ENCODE peak calls at places on chromosomes 3 and 15, in seven cellular contexts. K, D, V, T, W, X and H are unnamed samples.
A peak's percentile ranks its signal among the peaks of the same experiment; 100 is the strongest.

GRCh38 chr3:160935413-160936095 is 169.6 kb downstream of the B3GALNT1 start:
- DNase-seq in D (no peak), T (no peak), X (no peak), V (no peak), W (no peak), K (no peak), H (no peak)

GRCh38 chr3:106168941-106169340 is 300.1 kb upstream of the CBLB start:
- DNase-seq in V (no peak), D (no peak), X (no peak), W (no peak), K (no peak), T (no peak), H (no peak)

GRCh38 chr15:41207687-41208448 is 22.7 kb downstream of the EXD1 start:
- DNase-seq in X (no peak), K (no peak), D (no peak), V (no peak), T (peak; percentile 29), W (no peak), H (no peak)

GRCh38 chr3:157174616-157175498 is 14.9 kb upstream of the CCNL1 start:
- DNase-seq in X (peak; percentile 100), V (peak; percentile 100), W (peak; percentile 99), T (peak; percentile 100), K (peak; percentile 99), D (peak; percentile 97), H (peak; percentile 100)

GRCh38 chr15:63500265-63501250 is 3.8 kb upstream of the USP3 start:
- DNase-seq in X (no peak), T (no peak), V (peak; percentile 53), W (peak; percentile 31), K (no peak), D (no peak), H (no peak)

GRCh38 chr3:57434041-57434440 is 110.1 kb downstream of the DNAH12 start:
- DNase-seq in D (no peak), W (no peak), K (no peak), V (peak; percentile 13), X (peak; percentile 79), T (peak; percentile 63), H (no peak)

GRCh38 chr15:52103217-52104207 is 9.1 kb downstream of the BCL2L10 start:
- DNase-seq in D (no peak), W (peak; percentile 47), X (no peak), T (peak; percentile 98), V (peak; percentile 31), K (peak; percentile 73), H (peak; percentile 94)

GRCh38 chr3:29764603-29765254 is 483.9 kb downstream of the RBMS3 start:
- DNase-seq in D (no peak), K (no peak), W (no peak), T (peak; percentile 87), X (no peak), V (no peak), H (peak; percentile 79)

GRCh38 chr3:81279481-81280273 is 481.8 kb downstream of the GBE1 start:
- DNase-seq in X (no peak), W (no peak), D (no peak), T (peak; percentile 28), V (no peak), K (no peak), H (no peak)

GRCh38 chr15:89903015-89903857 is 9.4 kb upstream of the AP3S2 start:
- DNase-seq in T (no peak), X (no peak), V (no peak), K (no peak), W (no peak), D (no peak), H (no peak)

GRCh38 chr3:123657578-123657977 is 72.7 kb upstream of the HACD2 start:
- DNase-seq in W (peak; percentile 35), T (peak; percentile 41), K (no peak), V (no peak), D (no peak), X (no peak), H (no peak)

GRCh38 chr3:178705925-178706324 is 169.7 kb downstream of the KCNMB2 start:
- DNase-seq in K (no peak), V (no peak), W (no peak), X (peak; percentile 11), D (no peak), T (no peak), H (peak; percentile 8)

GRCh38 chr3:119297169-119297568 is 3.0 kb downstream of the ARHGAP31 start:
- DNase-seq in W (no peak), D (no peak), T (peak; percentile 90), V (no peak), K (no peak), X (no peak), H (no peak)
- H3K4me3 ChIP-seq in W (no peak overlapping the region), D (no peak overlapping the region), T (peak overlapping the region; percentile 93), V (no peak overlapping the region), K (no peak overlapping the region), X (no peak overlapping the region), H (no peak overlapping the region)

DNA sequence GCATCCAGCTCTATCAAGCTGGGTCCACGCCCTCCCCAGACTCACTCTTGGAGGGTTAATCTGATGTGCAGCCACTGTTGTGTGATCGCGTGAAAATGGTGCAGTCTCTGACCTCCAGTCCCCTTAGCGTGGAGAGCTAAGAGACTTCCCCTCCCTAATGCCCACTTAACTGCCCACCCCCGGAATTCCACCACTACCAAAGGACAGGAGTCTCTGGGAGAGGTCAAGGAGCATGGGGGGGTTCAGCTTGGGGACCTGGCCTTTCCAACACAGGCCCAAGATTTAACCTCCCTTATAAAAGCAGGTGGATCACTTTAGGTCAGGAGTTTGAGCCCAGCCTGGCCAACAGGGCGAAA is 48.8 kb downstream of the CCDC12 start:
- DNase-seq in V (no peak), K (no peak), D (no peak), T (no peak), X (no peak), W (no peak), H (no peak)
- H3K4me3 ChIP-seq in V (peak overlapping the region; percentile 68), K (no peak overlapping the region), D (no peak overlapping the region), T (no peak overlapping the region), X (no peak overlapping the region), W (no peak overlapping the region), H (no peak overlapping the region)

GRCh38 chr3:60073228-60073627 is 1023.4 kb upstream of the CFAP20DC start:
- DNase-seq in W (no peak), V (no peak), X (no peak), T (no peak), K (no peak), D (no peak), H (no peak)

GRCh38 chr3:60079076-60079475 is 1029.3 kb upstream of the CFAP20DC start:
- DNase-seq in T (no peak), W (no peak), K (no peak), D (no peak), V (peak; percentile 85), X (peak; percentile 60), H (no peak)

GRCh38 chr3:60073942-60074341 is 1024.1 kb upstream of the CFAP20DC start:
- DNase-seq in W (no peak), X (no peak), V (no peak), K (no peak), T (no peak), D (no peak), H (no peak)

GRCh38 chr3:60080648-60081047 is 1030.8 kb upstream of the CFAP20DC start:
- DNase-seq in V (peak; percentile 40), K (no peak), T (peak; percentile 16), W (no peak), X (no peak), D (no peak), H (no peak)

DNA sequence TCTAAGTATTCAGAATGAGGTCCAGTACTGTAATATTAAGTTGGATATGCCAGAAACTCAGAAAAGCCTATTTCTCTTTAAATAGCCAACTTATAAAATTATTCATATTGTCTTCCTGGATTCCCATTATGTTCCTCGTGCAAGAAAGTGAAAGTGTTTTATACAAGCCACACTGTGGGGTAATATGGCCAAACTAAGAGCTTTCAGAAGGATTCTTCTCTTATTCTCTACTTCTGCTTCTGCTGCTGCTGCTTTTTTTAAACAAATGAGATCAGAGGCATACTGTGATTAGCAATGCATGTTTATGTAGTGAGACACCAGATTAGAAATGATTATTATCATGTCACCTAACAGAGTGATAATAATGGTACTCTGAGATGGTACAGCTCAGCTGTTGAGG is 1026.5 kb upstream of the CFAP20DC start:
- DNase-seq in D (no peak), K (no peak), W (no peak), T (peak; percentile 16), V (peak; percentile 55), X (no peak), H (no peak)
- H3K4me3 ChIP-seq in D (no peak overlapping the region), K (no peak overlapping the region), W (no peak overlapping the region), T (peak overlapping the region; percentile 38), V (peak overlapping the region; percentile 58), X (no peak overlapping the region), H (no peak overlapping the region)

DNA sequence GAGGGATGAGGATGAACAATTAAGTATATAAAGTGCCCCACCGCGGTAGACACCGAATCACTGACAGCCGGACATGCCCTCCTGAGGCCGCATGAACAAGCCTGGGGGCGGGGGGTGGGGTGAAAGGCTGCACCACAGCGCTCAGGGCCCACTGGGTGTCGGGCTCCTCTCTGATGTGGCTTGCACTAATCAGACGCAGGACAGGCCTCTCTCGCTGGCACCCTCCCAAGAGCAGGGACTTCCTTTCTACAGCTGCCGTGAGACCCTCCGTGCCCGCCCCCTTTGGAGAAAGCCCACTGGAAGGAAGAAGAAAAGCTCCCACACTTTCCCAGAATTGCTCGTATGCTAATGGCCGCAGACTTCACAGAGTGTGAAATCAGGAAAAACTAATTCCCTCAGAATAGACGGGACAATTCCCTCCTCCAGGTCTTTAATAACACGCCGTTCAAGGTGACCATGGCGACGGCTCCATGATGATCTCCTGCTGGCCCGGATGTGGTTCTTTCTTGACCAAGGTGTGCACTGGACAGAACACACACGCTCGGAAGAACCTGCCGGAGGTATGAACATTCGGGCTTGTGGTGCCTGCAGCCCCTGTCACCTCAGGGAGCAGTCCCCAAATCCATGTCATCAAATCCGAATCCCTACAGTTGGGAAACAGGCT is 32.0 kb downstream of the IQSEC1 start:
- DNase-seq in D (no peak), K (no peak), X (no peak), W (no peak), V (no peak), T (no peak), H (no peak)
- H3K4me3 ChIP-seq in D (no peak overlapping the region), K (no peak overlapping the region), X (no peak overlapping the region), W (no peak overlapping the region), V (no peak overlapping the region), T (no peak overlapping the region), H (no peak overlapping the region)

GRCh38 chr3:127747751-127748521 is 74.4 kb downstream of the MGLL start:
- DNase-seq in T (peak; percentile 97), W (peak; percentile 71), V (no peak), X (no peak), K (no peak), D (no peak), H (peak; percentile 67)
- H3K4me3 ChIP-seq in T (no peak overlapping the region), W (no peak overlapping the region), V (no peak overlapping the region), X (no peak overlapping the region), K (no peak overlapping the region), D (no peak overlapping the region), H (no peak overlapping the region)

DNA sequence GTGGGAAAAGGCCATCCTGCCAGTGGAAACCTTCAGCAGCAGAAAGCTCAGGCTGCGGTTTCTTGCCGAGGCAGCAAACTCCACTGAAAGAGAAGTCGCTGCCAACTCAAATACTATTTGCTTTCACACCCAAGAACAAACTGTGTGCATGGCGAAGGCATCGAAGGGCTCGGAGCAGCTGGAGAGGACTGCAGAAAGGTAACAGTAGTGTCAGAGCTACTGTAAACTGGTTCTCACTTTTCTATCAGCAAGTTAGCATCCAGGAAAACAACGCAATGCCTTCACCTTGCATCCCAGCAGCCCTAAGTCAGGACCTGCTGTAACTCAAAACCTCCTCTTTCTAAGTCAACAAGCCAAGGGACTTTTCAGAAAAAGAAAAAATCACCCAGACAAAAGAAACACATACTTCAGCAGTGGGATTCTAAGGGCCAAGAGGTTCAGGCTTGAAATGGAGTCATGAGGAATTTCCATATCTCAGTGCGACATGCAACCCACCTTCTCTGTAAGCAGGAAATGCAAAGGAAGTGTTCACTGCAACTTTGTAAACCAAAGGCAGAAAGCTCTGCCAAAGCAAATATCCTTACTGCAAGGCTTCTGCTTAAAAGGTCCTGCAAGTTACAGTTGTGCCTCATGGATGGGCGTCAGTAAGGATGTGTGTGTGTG is 193.5 kb downstream of the FOXP1 start:
- DNase-seq in D (no peak), T (peak; percentile 32), W (peak; percentile 67), X (peak; percentile 71), V (peak; percentile 59), K (no peak), H (peak; percentile 66)
- H3K4me3 ChIP-seq in D (peak overlapping the region; percentile 40), T (no peak overlapping the region), W (no peak overlapping the region), X (no peak overlapping the region), V (peak overlapping the region; percentile 46), K (no peak overlapping the region), H (no peak overlapping the region)